ENCODE peak calls at places on chromosomes 3 and 15, in nine cellular contexts. One of them, this sample, is unnamed.

GRCh38 chr3:101091489-101091888 is 98.3 kb upstream of the ABI3BP start:
- DNase-seq in cardiac fibroblast: no peak
- DNase-seq in naive thymus-derived CD8-positive, alpha-beta T cell: no peak
- DNase-seq in spleen: no peak
- DNase-seq in foreskin fibroblast: no peak
- DNase-seq in endothelial cell: no peak
- DNase-seq in NCI-H2107: no peak
- DNase-seq in CD8-positive, alpha-beta T cell: no peak
- DNase-seq in neural crest cell: no peak
- DNase-seq in this sample: peak

GRCh38 chr15:57537072-57537471 is 54.6 kb upstream of the MYZAP start:
- DNase-seq in spleen: no peak
- DNase-seq in neural crest cell: no peak
- DNase-seq in endothelial cell: no peak
- DNase-seq in NCI-H2107: peak
- DNase-seq in naive thymus-derived CD8-positive, alpha-beta T cell: no peak
- DNase-seq in foreskin fibroblast: peak
- DNase-seq in CD8-positive, alpha-beta T cell: no peak
- DNase-seq in cardiac fibroblast: peak
- DNase-seq in this sample: peak

GRCh38 chr3:152222327-152222726 is 46.4 kb upstream of the MBNL1 start:
- DNase-seq in spleen: no peak
- DNase-seq in foreskin fibroblast: peak
- DNase-seq in NCI-H2107: no peak
- DNase-seq in neural crest cell: no peak
- DNase-seq in CD8-positive, alpha-beta T cell: no peak
- DNase-seq in naive thymus-derived CD8-positive, alpha-beta T cell: no peak
- DNase-seq in cardiac fibroblast: peak
- DNase-seq in endothelial cell: no peak
- DNase-seq in this sample: peak

GRCh38 chr3:13451301-13451673 is 28.8 kb upstream of the HDAC11 start:
- DNase-seq in CD8-positive, alpha-beta T cell: no peak
- DNase-seq in neural crest cell: no peak
- DNase-seq in naive thymus-derived CD8-positive, alpha-beta T cell: no peak
- DNase-seq in cardiac fibroblast: no peak
- DNase-seq in endothelial cell: no peak
- DNase-seq in foreskin fibroblast: no peak
- DNase-seq in NCI-H2107: no peak
- DNase-seq in spleen: no peak
- DNase-seq in this sample: peak

GRCh38 chr3:120798346-120798745 is 55.8 kb downstream of the GTF2E1 start:
- DNase-seq in CD8-positive, alpha-beta T cell: no peak
- DNase-seq in endothelial cell: no peak
- DNase-seq in neural crest cell: no peak
- DNase-seq in foreskin fibroblast: no peak
- DNase-seq in naive thymus-derived CD8-positive, alpha-beta T cell: no peak
- DNase-seq in NCI-H2107: no peak
- DNase-seq in cardiac fibroblast: no peak
- DNase-seq in spleen: no peak
- DNase-seq in this sample: peak

GRCh38 chr3:153093629-153094028 is 68.4 kb upstream of the RAP2B start:
- DNase-seq in NCI-H2107: no peak
- DNase-seq in naive thymus-derived CD8-positive, alpha-beta T cell: no peak
- DNase-seq in cardiac fibroblast: no peak
- DNase-seq in neural crest cell: no peak
- DNase-seq in spleen: no peak
- DNase-seq in foreskin fibroblast: no peak
- DNase-seq in CD8-positive, alpha-beta T cell: no peak
- DNase-seq in endothelial cell: no peak
- DNase-seq in this sample: no peak

GRCh38 chr3:192409203-192409837 is 318.0 kb downstream of the FGF12 start:
- DNase-seq in cardiac fibroblast: peak
- DNase-seq in foreskin fibroblast: no peak
- DNase-seq in CD8-positive, alpha-beta T cell: no peak
- DNase-seq in NCI-H2107: peak
- DNase-seq in endothelial cell: peak
- DNase-seq in naive thymus-derived CD8-positive, alpha-beta T cell: no peak
- DNase-seq in neural crest cell: peak
- DNase-seq in spleen: peak
- DNase-seq in this sample: peak

GRCh38 chr15:41948499-41948898 is 23.9 kb downstream of the EHD4 start:
- DNase-seq in NCI-H2107: no peak
- DNase-seq in spleen: no peak
- DNase-seq in naive thymus-derived CD8-positive, alpha-beta T cell: no peak
- DNase-seq in cardiac fibroblast: no peak
- DNase-seq in neural crest cell: no peak
- DNase-seq in foreskin fibroblast: no peak
- DNase-seq in CD8-positive, alpha-beta T cell: no peak
- DNase-seq in endothelial cell: no peak
- DNase-seq in this sample: no peak

GRCh38 chr3:151305081-151305777 is 11.4 kb downstream of the GPR87 start:
- DNase-seq in neural crest cell: no peak
- DNase-seq in NCI-H2107: no peak
- DNase-seq in spleen: no peak
- DNase-seq in naive thymus-derived CD8-positive, alpha-beta T cell: no peak
- DNase-seq in foreskin fibroblast: peak
- DNase-seq in endothelial cell: peak
- DNase-seq in CD8-positive, alpha-beta T cell: no peak
- DNase-seq in cardiac fibroblast: peak
- DNase-seq in this sample: peak

GRCh38 chr3:45872569-45872968 is 13.8 kb upstream of the CCR9 start:
- DNase-seq in naive thymus-derived CD8-positive, alpha-beta T cell: no peak
- DNase-seq in endothelial cell: no peak
- DNase-seq in NCI-H2107: no peak
- DNase-seq in foreskin fibroblast: no peak
- DNase-seq in CD8-positive, alpha-beta T cell: no peak
- DNase-seq in cardiac fibroblast: no peak
- DNase-seq in spleen: no peak
- DNase-seq in neural crest cell: no peak
- DNase-seq in this sample: no peak